ENCODE peak calls at places on chromosomes 5 and 9, in six cellular contexts. One of them, this sample, is unnamed.

GRCh38 chr5:91937121-91937520 is 554.0 kb upstream of the ARRDC3 start:
- DNase-seq in H1: no peak
- DNase-seq in HepG2: no peak
- DNase-seq in GM12891: no peak
- DNase-seq in GM12878: no peak
- DNase-seq in K562: no peak
- DNase-seq in this sample: no peak

GRCh38 chr5:42518595-42519067 is 95.4 kb downstream of the GHR start:
- DNase-seq in H1: no peak
- DNase-seq in HepG2: no peak
- DNase-seq in GM12891: no peak
- DNase-seq in GM12878: no peak
- DNase-seq in K562: no peak
- DNase-seq in this sample: no peak

GRCh38 chr9:70481471-70481870 is 67.0 kb upstream of the KLF9 start:
- DNase-seq in H1: no peak
- DNase-seq in HepG2: no peak
- DNase-seq in GM12891: no peak
- DNase-seq in GM12878: no peak
- DNase-seq in K562: no peak
- DNase-seq in this sample: no peak

GRCh38 chr5:94562327-94562971 is 56.0 kb downstream of the KIAA0825 start:
- DNase-seq in H1: no peak
- DNase-seq in HepG2: no peak
- DNase-seq in GM12891: no peak
- DNase-seq in GM12878: no peak
- DNase-seq in K562: no peak
- DNase-seq in this sample: no peak

GRCh38 chr5:125485003-125485641 is 738.7 kb upstream of the ZNF608 start:
- DNase-seq in H1: no peak
- DNase-seq in HepG2: no peak
- DNase-seq in GM12891: no peak
- DNase-seq in GM12878: no peak
- DNase-seq in K562: no peak
- DNase-seq in this sample: no peak

GRCh38 chr9:130854835-130855234 is 19.8 kb downstream of the ABL1 start:
- DNase-seq in H1: no peak
- DNase-seq in HepG2: no peak
- DNase-seq in GM12891: no peak
- DNase-seq in GM12878: no peak
- DNase-seq in K562: no peak
- DNase-seq in this sample: no peak

GRCh38 chr9:70405808-70406445 is 8.5 kb downstream of the KLF9 start:
- DNase-seq in H1: no peak
- DNase-seq in HepG2: no peak
- DNase-seq in GM12891: no peak
- DNase-seq in GM12878: no peak
- DNase-seq in K562: no peak
- DNase-seq in this sample: no peak

GRCh38 chr9:83432104-83432627 is 106.0 kb downstream of the FRMD3 start:
- DNase-seq in H1: peak; percentile 27
- DNase-seq in HepG2: peak; percentile 59
- DNase-seq in GM12891: no peak
- DNase-seq in GM12878: no peak
- DNase-seq in K562: no peak
- DNase-seq in this sample: no peak

GRCh38 chr9:19498015-19498414 is 89.2 kb downstream of the ACER2 start:
- DNase-seq in H1: no peak
- DNase-seq in HepG2: no peak
- DNase-seq in GM12891: no peak
- DNase-seq in GM12878: no peak
- DNase-seq in K562: no peak
- DNase-seq in this sample: no peak

GRCh38 chr5:52481851-52482250 is 305.9 kb upstream of the ITGA1 start:
- DNase-seq in H1: no peak
- DNase-seq in HepG2: no peak
- DNase-seq in GM12891: no peak
- DNase-seq in GM12878: no peak
- DNase-seq in K562: no peak
- DNase-seq in this sample: no peak

GRCh38 chr9:18397076-18397475 is 76.9 kb upstream of the ADAMTSL1 start:
- DNase-seq in H1: no peak
- DNase-seq in HepG2: no peak
- DNase-seq in GM12891: no peak
- DNase-seq in GM12878: no peak
- DNase-seq in K562: no peak
- DNase-seq in this sample: no peak

GRCh38 chr5:78953092-78953800 is 31.9 kb downstream of the ARSB start:
- DNase-seq in H1: no peak
- DNase-seq in HepG2: no peak
- DNase-seq in GM12891: no peak
- DNase-seq in GM12878: no peak
- DNase-seq in K562: no peak
- DNase-seq in this sample: no peak

GRCh38 chr5:181168595-181169118 is 21.3 kb downstream of the OR2V2 start:
- DNase-seq in H1: no peak
- DNase-seq in HepG2: no peak
- DNase-seq in GM12891: no peak
- DNase-seq in GM12878: no peak
- DNase-seq in K562: no peak
- DNase-seq in this sample: no peak

GRCh38 chr5:17046320-17046719 is 110.2 kb upstream of the MYO10 start:
- DNase-seq in H1: no peak
- DNase-seq in HepG2: no peak
- DNase-seq in GM12891: no peak
- DNase-seq in GM12878: no peak
- DNase-seq in K562: no peak
- DNase-seq in this sample: no peak

GRCh38 chr5:13632676-13633075 is 311.8 kb downstream of the DNAH5 start:
- DNase-seq in H1: no peak
- DNase-seq in HepG2: no peak
- DNase-seq in GM12891: no peak
- DNase-seq in GM12878: no peak
- DNase-seq in K562: no peak
- DNase-seq in this sample: no peak

GRCh38 chr5:139836469-139837208 is 41.0 kb downstream of the PSD2 start:
- DNase-seq in H1: no peak
- DNase-seq in HepG2: no peak
- DNase-seq in GM12891: no peak
- DNase-seq in GM12878: no peak
- DNase-seq in K562: no peak
- DNase-seq in this sample: no peak

GRCh38 chr5:65262094-65262493 is 219.6 kb downstream of the ADAMTS6 start:
- DNase-seq in H1: no peak
- DNase-seq in HepG2: no peak
- DNase-seq in GM12891: no peak
- DNase-seq in GM12878: no peak
- DNase-seq in K562: peak; percentile 9
- DNase-seq in this sample: no peak

GRCh38 chr9:91905958-91906585 is 44.0 kb downstream of the ROR2 start:
- DNase-seq in H1: no peak
- DNase-seq in HepG2: no peak
- DNase-seq in GM12891: peak; percentile 22
- DNase-seq in GM12878: no peak
- DNase-seq in K562: peak; percentile 72
- DNase-seq in this sample: no peak

GRCh38 chr5:108459661-108460170 is 77.8 kb upstream of the FBXL17 start:
- DNase-seq in H1: no peak
- DNase-seq in HepG2: no peak
- DNase-seq in GM12891: no peak
- DNase-seq in GM12878: no peak
- DNase-seq in K562: no peak
- DNase-seq in this sample: no peak

GRCh38 chr9:33099754-33100153 is 23.3 kb upstream of the SMU1 start:
- DNase-seq in H1: no peak
- DNase-seq in HepG2: no peak
- DNase-seq in GM12891: no peak
- DNase-seq in GM12878: no peak
- DNase-seq in K562: no peak
- DNase-seq in this sample: no peak

GRCh38 chr9:7163957-7164356 is 406.2 kb downstream of the KDM4C start:
- DNase-seq in H1: no peak
- DNase-seq in HepG2: no peak
- DNase-seq in GM12891: no peak
- DNase-seq in GM12878: no peak
- DNase-seq in K562: no peak
- DNase-seq in this sample: no peak

DNA sequence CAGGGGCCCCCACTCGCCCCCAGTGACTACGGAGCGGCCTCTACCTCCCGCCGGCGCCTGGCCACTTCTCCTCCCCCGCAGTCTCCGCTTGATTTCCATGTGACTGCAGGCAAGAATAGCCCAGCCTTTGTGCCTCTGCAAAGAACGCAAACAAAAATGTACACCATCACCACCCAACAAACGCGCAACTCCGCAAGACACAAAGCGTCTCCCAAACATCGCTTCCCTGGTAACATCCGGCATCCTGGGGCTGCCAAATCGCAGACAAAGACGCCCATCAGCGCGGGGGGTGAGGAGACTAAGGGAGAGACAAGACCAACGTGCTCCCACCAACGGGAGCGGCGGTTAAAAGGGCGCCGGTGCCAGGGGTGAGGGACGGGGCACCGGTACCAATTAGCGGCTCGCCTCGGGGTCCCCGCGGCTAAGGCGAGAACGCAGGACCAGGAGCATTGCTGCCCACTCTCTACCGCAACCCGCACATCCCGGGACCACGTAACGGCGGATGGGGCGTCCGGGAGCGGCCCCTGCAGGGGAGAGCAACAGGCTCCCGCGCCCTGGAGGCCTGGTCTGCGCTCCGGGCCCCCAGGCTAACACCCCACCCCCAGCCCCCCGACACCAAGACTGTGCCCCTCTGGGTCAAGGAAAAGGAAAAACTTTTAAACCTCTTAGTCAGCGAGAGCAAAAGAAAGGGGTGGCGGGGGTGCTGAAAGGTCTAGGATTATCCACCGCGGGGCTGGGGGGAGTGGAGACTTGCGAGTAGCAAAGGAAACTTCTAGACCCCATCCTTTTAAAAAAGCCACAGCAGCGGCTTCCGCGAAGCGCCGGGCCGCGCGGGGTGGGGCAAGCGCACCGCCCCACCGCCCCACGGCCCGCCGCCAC is 885 bp downstream of the MPDZ start:
- DNase-seq in H1: peak; percentile 9
- DNase-seq in HepG2: peak; percentile 37
- DNase-seq in GM12891: no peak
- DNase-seq in GM12878: no peak
- DNase-seq in K562: peak; percentile 34
- DNase-seq in this sample: no peak
- TF ChIP-seq POLR2A in H1: no peak
- TF ChIP-seq POLR2A in HepG2: no peak
- TF ChIP-seq POLR2A in GM12891: no peak
- TF ChIP-seq POLR2A in GM12878: no peak
- TF ChIP-seq POLR2A in K562: no peak
- TF ChIP-seq POLR2A in this sample: no peak

GRCh38 chr9:102499468-102499867 is 495.7 kb upstream of the CYLC2 start:
- DNase-seq in H1: no peak
- DNase-seq in HepG2: peak; percentile 3
- DNase-seq in GM12891: no peak
- DNase-seq in GM12878: no peak
- DNase-seq in K562: no peak
- DNase-seq in this sample: no peak

DNA sequence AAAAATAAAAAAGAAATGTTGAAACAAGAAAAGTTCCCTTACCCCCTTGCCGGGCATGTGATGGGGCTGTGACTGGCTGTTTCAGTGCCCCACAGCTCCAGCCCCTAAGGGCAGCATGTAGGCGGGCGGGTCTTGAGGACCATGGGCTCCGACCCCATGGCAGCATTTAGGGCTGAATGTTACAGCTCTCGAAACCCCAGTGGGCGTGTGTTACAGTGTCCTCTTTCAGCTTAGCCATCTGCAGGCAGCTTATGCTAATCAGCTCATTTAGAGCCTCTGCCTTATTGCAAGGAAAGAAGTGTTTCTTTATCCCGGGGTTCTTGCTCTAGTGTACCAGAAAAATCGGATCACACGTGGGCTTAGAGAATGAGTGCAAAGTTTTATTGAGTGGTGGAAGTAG is 497.4 kb upstream of the CYLC2 start:
- DNase-seq in H1: no peak
- DNase-seq in HepG2: no peak
- DNase-seq in GM12891: no peak
- DNase-seq in GM12878: no peak
- DNase-seq in K562: no peak
- DNase-seq in this sample: no peak
- TF ChIP-seq TAF1 in H1: no peak
- TF ChIP-seq TAF1 in HepG2: no peak
- TF ChIP-seq TAF1 in GM12891: no peak
- TF ChIP-seq TAF1 in GM12878: no peak
- TF ChIP-seq TAF1 in K562: no peak
- TF ChIP-seq TAF1 in this sample: no peak

DNA sequence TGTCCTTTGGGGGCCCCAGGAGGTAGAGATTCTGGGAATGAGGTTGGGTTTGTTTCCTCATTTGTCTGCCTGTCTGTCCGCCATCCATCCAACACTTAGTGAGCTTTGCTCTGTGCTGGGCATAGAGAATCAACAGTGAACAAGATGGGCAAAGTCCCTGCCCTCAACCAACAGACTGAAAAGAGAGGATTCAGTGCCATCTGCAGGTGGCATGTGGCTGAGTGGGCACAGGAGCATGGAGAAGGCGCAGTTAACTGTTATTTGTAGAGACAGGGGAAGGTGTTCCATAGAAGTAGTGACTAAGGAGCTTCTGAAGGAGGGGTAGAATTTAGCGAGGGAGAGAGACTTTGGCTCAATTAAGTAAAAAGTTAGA is 23.1 kb downstream of the POLR1E start:
- DNase-seq in H1: no peak
- DNase-seq in HepG2: no peak
- DNase-seq in GM12891: no peak
- DNase-seq in GM12878: no peak
- DNase-seq in K562: no peak
- DNase-seq in this sample: no peak
- TF ChIP-seq POLR2AphosphoS5 in H1: no peak
- TF ChIP-seq POLR2AphosphoS5 in HepG2: no peak
- TF ChIP-seq POLR2AphosphoS5 in GM12891: no peak
- TF ChIP-seq POLR2AphosphoS5 in GM12878: no peak
- TF ChIP-seq POLR2AphosphoS5 in K562: peak; percentile 12
- TF ChIP-seq POLR2AphosphoS5 in this sample: no peak

DNA sequence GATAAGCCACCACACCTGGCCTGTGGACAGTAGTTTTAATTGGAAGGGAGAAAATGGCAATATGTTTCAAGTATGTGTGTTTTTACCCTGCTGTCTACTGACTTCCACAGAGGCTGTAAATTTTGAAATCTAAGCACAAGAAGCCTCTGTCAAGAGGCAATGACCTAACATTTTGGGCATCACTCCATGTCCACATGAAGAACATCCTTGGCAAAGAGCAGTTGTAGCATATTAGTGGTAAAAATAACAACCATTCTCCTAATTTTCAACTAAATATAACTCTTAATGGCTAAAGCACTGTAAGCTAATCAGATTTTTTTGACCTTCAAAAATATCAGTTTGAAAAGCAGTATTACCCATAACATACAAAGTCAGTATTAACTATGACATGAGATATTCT is 100.3 kb upstream of the APC start:
- DNase-seq in H1: no peak
- DNase-seq in HepG2: no peak
- DNase-seq in GM12891: no peak
- DNase-seq in GM12878: no peak
- DNase-seq in K562: no peak
- DNase-seq in this sample: no peak
- TF ChIP-seq POLR2A in H1: no peak
- TF ChIP-seq POLR2A in HepG2: no peak
- TF ChIP-seq POLR2A in GM12891: no peak
- TF ChIP-seq POLR2A in GM12878: no peak
- TF ChIP-seq POLR2A in K562: no peak
- TF ChIP-seq POLR2A in this sample: no peak